ENCODE peak calls at places on chromosomes 12 and 14, in five cellular contexts. B is HCT116, T is K562, Y is right cardiac atrium, A is uterus. W is an unnamed sample.

GRCh38 chr12:62164036-62164435 is 96.2 kb upstream of the USP15 start:
- DNase-seq in B (no peak), T (no peak), Y (no peak), A (no peak), W (no peak)

GRCh38 chr12:591167-591570 is 72.1 kb downstream of the NINJ2 start:
- DNase-seq in B (no peak), T (peak; percentile 59), Y (peak; percentile 70), A (no peak), W (no peak)

GRCh38 chr14:72704507-72704906 is 189.4 kb downstream of the DPF3 start:
- DNase-seq in B (no peak), T (no peak), Y (no peak), A (no peak), W (no peak)

GRCh38 chr12:19430988-19431387 is 8.3 kb upstream of the AEBP2 start:
- DNase-seq in B (no peak), T (no peak), Y (no peak), A (no peak), W (no peak)

GRCh38 chr12:62683724-62684501 is 217.3 kb downstream of the MON2 start:
- DNase-seq in B (no peak), T (no peak), Y (peak; percentile 75), A (peak; percentile 85), W (no peak)

GRCh38 chr14:92677087-92677668 is 71.2 kb downstream of the LGMN start:
- DNase-seq in B (no peak), T (no peak), Y (no peak), A (no peak), W (no peak)

GRCh38 chr12:92059976-92060375 is 85.7 kb downstream of the BTG1 start:
- DNase-seq in B (no peak), T (no peak), Y (no peak), A (no peak), W (no peak)

GRCh38 chr12:103013741-103014140 is 56.3 kb downstream of the ASCL1 start:
- DNase-seq in B (no peak), T (no peak), Y (no peak), A (no peak), W (no peak)

GRCh38 chr12:103799504-103800251 is 41.4 kb downstream of the NT5DC3 start:
- DNase-seq in B (no peak), T (no peak), Y (no peak), A (peak; percentile 34), W (no peak)

GRCh38 chr12:101779626-101780025 is 40.4 kb upstream of the SYCP3 start:
- DNase-seq in B (no peak), T (no peak), Y (no peak), A (no peak), W (no peak)

GRCh38 chr14:69315302-69315701 is 55.3 kb downstream of the GALNT16 start:
- DNase-seq in B (no peak), T (peak; percentile 21), Y (peak; percentile 20), A (peak; percentile 49), W (no peak)

GRCh38 chr12:18068355-18068754 is 21.6 kb downstream of the RERGL start:
- DNase-seq in B (no peak), T (no peak), Y (no peak), A (no peak), W (no peak)

GRCh38 chr14:67722293-67722692 is 20.6 kb downstream of the RDH12 start:
- DNase-seq in B (no peak), T (no peak), Y (peak; percentile 76), A (peak; percentile 75), W (peak; percentile 57)

GRCh38 chr12:48032597-48032996 is 28.3 kb upstream of the COL2A1 start:
- DNase-seq in B (no peak), T (no peak), Y (no peak), A (no peak), W (no peak)

GRCh38 chr14:23538049-23538718 is 13.4 kb downstream of the ZFHX2 start:
- DNase-seq in B (no peak), T (no peak), Y (no peak), A (no peak), W (no peak)
- H3K4me3 ChIP-seq in B (no peak overlapping the region), T (no peak overlapping the region), Y (no peak overlapping the region), A (no peak overlapping the region), W (peak overlapping the region; percentile 17)

DNA sequence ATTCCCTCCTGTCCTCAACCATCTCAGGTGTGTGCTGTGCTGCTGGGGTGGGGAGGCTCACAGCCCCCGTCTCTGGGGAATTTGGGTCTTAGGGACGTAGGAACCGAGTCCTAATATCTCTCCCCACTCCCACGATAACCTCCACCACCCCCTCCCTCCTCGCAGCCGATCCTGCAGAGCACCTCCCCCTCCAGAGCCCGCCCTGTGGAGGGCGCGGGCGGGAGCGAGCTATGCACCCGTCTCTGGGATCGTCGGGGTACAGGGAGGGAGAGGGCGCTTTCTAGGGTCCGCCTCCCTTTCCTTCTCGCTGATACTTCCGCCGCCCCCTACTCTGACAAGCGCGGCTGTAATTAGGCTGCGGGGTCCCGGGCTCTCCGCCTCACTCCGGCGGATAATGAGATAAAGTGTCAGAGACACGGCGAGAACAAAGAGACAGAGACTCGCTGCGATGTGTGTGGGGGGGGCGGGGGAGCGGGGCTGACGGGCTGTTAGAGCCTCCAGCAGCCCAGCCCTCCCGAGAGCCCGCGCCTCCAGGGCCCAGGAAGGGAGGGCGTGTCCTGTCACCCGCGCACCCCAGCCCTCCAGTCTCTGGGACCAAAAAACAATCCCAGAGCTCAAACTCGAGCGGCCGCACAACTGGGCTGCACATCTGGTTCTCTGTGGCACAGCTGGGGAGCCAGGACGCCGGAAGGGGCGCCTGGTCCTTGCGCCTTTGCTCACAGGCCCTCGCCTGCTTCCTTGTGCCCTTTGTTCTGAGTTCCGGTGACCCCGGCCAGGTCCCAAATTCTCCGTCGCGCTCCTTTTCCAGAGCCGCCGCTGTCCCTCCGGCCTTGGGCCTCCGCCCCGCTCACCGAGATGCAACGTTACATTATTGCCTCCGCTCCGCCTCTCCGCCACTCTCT is 8.7 kb downstream of the SHMT2 start:
- DNase-seq in B (no peak), T (peak; percentile 74), Y (no peak), A (no peak), W (no peak)
- H3K4me3 ChIP-seq in B (no peak overlapping the region), T (peak overlapping the region; percentile 33), Y (peak overlapping the region; percentile 52), A (peak overlapping the region; percentile 27), W (peak overlapping the region; percentile 16)

GRCh38 chr14:49770212-49770817 is 2.4 kb downstream of the KLHDC2 start:
- DNase-seq in B (no peak), T (peak; percentile 19), Y (no peak), A (no peak), W (no peak)
- H3K4me3 ChIP-seq in B (no peak overlapping the region), T (peak overlapping the region; percentile 93), Y (no peak overlapping the region), A (no peak overlapping the region), W (peak overlapping the region; percentile 97)

DNA sequence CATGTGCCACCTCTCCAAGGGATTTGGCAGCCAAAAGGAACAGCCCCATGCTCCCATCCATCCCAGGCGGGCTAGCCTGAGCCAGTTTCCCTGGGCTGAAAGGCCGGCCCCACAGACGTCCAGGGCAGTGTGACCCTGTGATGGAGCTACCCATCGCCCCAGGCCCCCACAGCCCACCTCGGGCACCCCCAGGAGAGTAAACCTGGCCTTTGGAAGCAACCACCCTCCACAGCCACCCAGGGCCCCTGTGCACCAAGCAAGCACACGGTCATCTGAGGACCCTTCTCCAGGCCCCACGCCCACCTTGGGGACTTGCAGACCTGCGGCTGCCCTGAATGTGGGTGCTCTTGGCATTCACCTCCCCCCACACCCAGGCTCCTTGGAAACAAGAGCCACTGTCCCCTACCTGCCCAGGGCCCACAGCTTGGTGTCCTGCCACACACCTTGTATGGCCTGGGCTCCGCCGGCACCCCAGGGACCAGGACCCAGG is 8.4 kb downstream of the AHNAK2 start:
- DNase-seq in B (no peak), T (no peak), Y (no peak), A (no peak), W (peak; percentile 2)
- H3K4me3 ChIP-seq in B (peak overlapping the region; percentile 68), T (no peak overlapping the region), Y (no peak overlapping the region), A (peak overlapping the region; percentile 38), W (no peak overlapping the region)

GRCh38 chr12:32478166-32478565 is 78.8 kb downstream of the FGD4 start:
- DNase-seq in B (no peak), T (no peak), Y (no peak), A (no peak), W (no peak)

GRCh38 chr12:32478858-32479257 is 79.5 kb downstream of the FGD4 start:
- DNase-seq in B (no peak), T (no peak), Y (no peak), A (no peak), W (no peak)

GRCh38 chr12:32476446-32476845 is 77.1 kb downstream of the FGD4 start:
- DNase-seq in B (no peak), T (no peak), Y (no peak), A (no peak), W (no peak)

GRCh38 chr12:32482226-32482625 is 82.9 kb downstream of the FGD4 start:
- DNase-seq in B (no peak), T (no peak), Y (no peak), A (no peak), W (no peak)

GRCh38 chr12:32477714-32478113 is 78.4 kb downstream of the FGD4 start:
- DNase-seq in B (no peak), T (no peak), Y (no peak), A (no peak), W (no peak)
- H3K4me3 ChIP-seq in B (no peak overlapping the region), T (no peak overlapping the region), Y (no peak overlapping the region), A (no peak overlapping the region), W (no peak overlapping the region)

GRCh38 chr12:85279449-85280137 is 427 bp upstream of the ALX1 start:
- DNase-seq in B (no peak), T (no peak), Y (no peak), A (peak; percentile 14), W (peak; percentile 46)
- H3K4me3 ChIP-seq in B (no peak overlapping the region), T (no peak overlapping the region), Y (peak overlapping the region; percentile 54), A (peak overlapping the region; percentile 22), W (peak overlapping the region; percentile 63)

GRCh38 chr12:3998397-3998796 is 125.2 kb upstream of the PARP11 start:
- DNase-seq in B (no peak), T (no peak), Y (no peak), A (no peak), W (no peak)

GRCh38 chr12:3995276-3995675 is 122.1 kb upstream of the PARP11 start:
- DNase-seq in B (no peak), T (no peak), Y (no peak), A (no peak), W (no peak)

GRCh38 chr12:3994500-3994899 is 121.3 kb upstream of the PARP11 start:
- DNase-seq in B (no peak), T (no peak), Y (no peak), A (no peak), W (no peak)

GRCh38 chr12:3998968-3999792 is 126.0 kb upstream of the PARP11 start:
- DNase-seq in B (no peak), T (no peak), Y (no peak), A (no peak), W (no peak)

GRCh38 chr12:3996322-3996721 is 123.1 kb upstream of the PARP11 start:
- DNase-seq in B (no peak), T (no peak), Y (no peak), A (no peak), W (no peak)
- H3K4me3 ChIP-seq in B (no peak overlapping the region), T (no peak overlapping the region), Y (no peak overlapping the region), A (no peak overlapping the region), W (no peak overlapping the region)

W was measured in WERI-Rb-1.